ENCODE peak calls at places on chromosomes 12 and 14, in six cellular contexts. Y is DMS153; U is activated naive CD8-positive, alpha-beta T cell treated with anti-CD3 and anti-CD28 coated beads, Interleukin-2, amount 50 U/mL, for 24 hours; F is stimulated activated CD4-positive, alpha-beta T cell treated with anti-CD3 and anti-CD28 coated beads, Interleukin-15, amount 100 ng/mL, for 24 hours; Z is astrocyte; N is activated T-cell treated with anti-CD3 and anti-CD28 coated beads, Interleukin-2, amount 50 U/mL, for 1 hour. P is an unnamed sample.

GRCh38 chr14:58942516-58942915 is 246.0 kb upstream of the DAAM1 start:
- DNase-seq in Z (peak), F (no peak), N (no peak), Y (no peak), U (no peak), P (peak)

GRCh38 chr12:75471928-75472865 is 8.4 kb upstream of the GLIPR1 start:
- DNase-seq in Y (no peak), U (no peak), N (no peak), F (no peak), Z (no peak), P (no peak)

GRCh38 chr14:76947838-76948184 is 80.7 kb downstream of the IRF2BPL start:
- DNase-seq in Y (no peak), U (no peak), Z (no peak), N (no peak), F (no peak), P (no peak)

GRCh38 chr14:25411933-25412757 is 362.2 kb upstream of the STXBP6 start:
- DNase-seq in Y (peak), N (no peak), Z (no peak), U (no peak), F (no peak), P (peak)

GRCh38 chr14:44529026-44529425 is 21.9 kb upstream of the FSCB start:
- DNase-seq in Y (peak), Z (peak), N (no peak), F (no peak), U (no peak), P (peak)

GRCh38 chr14:103019827-103020226 is 37.5 kb downstream of the CDC42BPB start:
- DNase-seq in N (no peak), U (no peak), F (no peak), Y (no peak), Z (no peak), P (no peak)

GRCh38 chr12:50024804-50025186 is 499 bp downstream of the RACGAP1 start:
- DNase-seq in U (no peak), N (no peak), Y (no peak), F (peak), Z (no peak), P (peak)

GRCh38 chr14:69066396-69067171 is 86.3 kb downstream of the DCAF5 start:
- DNase-seq in N (no peak), Y (no peak), F (no peak), U (no peak), Z (no peak), P (no peak)

GRCh38 chr12:83123039-83123438 is 436.3 kb downstream of the TMTC2 start:
- DNase-seq in F (no peak), Z (no peak), U (no peak), N (no peak), Y (no peak), P (no peak)

GRCh38 chr14:46051801-46052200 is 599.8 kb downstream of the RPL10L start:
- DNase-seq in F (no peak), N (no peak), Z (peak), U (no peak), Y (no peak), P (no peak)

GRCh38 chr14:94021001-94021400 is 5.1 kb upstream of the OTUB2 start:
- DNase-seq in N (no peak), F (no peak), Z (peak), U (no peak), Y (no peak), P (peak)

GRCh38 chr12:69501154-69501895 is 31.1 kb downstream of the FRS2 start:
- DNase-seq in F (no peak), Y (no peak), U (no peak), Z (peak), N (no peak), P (peak)

GRCh38 chr14:91154851-91155625 is 41.2 kb downstream of the DGLUCY start:
- DNase-seq in U (no peak), Y (peak), Z (peak), N (no peak), F (peak), P (peak)

GRCh38 chr14:94598816-94599655 is 13.2 kb upstream of the SERPINA3 start:
- DNase-seq in N (no peak), Y (peak), U (no peak), Z (peak), F (no peak), P (peak)

GRCh38 chr14:44010071-44010470 is 497.0 kb downstream of the FSCB start:
- DNase-seq in N (no peak), U (no peak), F (no peak), Z (no peak), Y (no peak), P (no peak)

GRCh38 chr12:116977465-116978380 is 67.0 kb downstream of the FBXW8 start:
- DNase-seq in Z (no peak), U (no peak), N (no peak), Y (no peak), F (no peak), P (peak)

GRCh38 chr12:89873745-89874144 is 165.1 kb upstream of the ATP2B1 start:
- DNase-seq in N (no peak), U (no peak), Y (no peak), F (no peak), Z (peak), P (peak)

GRCh38 chr12:52209321-52209720 is 17.5 kb upstream of the KRT80 start:
- DNase-seq in U (no peak), F (no peak), Y (no peak), N (no peak), Z (no peak), P (no peak)

GRCh38 chr12:32854716-32855115 is 41.9 kb downstream of the PKP2 start:
- DNase-seq in Y (no peak), N (no peak), Z (no peak), U (no peak), F (no peak), P (no peak)

GRCh38 chr12:105977256-105978051 is 161.3 kb downstream of the NUAK1 start:
- DNase-seq in Y (no peak), Z (peak), F (no peak), U (no peak), N (no peak), P (peak)

GRCh38 chr12:47983541-47984115 is 20.2 kb downstream of the TMEM106C start:
- DNase-seq in F (no peak), U (no peak), N (no peak), Y (no peak), Z (no peak), P (no peak)

GRCh38 chr14:87705439-87705896 is 287.5 kb downstream of the GALC start:
- DNase-seq in Z (peak), Y (no peak), N (no peak), F (no peak), U (no peak), P (no peak)

GRCh38 chr14:79278286-79278797 is 933.0 kb downstream of the DIO2 start:
- DNase-seq in Y (no peak), Z (no peak), N (no peak), F (no peak), U (no peak), P (no peak)

GRCh38 chr12:2925322-2925995 is 33.7 kb upstream of the TEAD4 start:
- DNase-seq in F (no peak), N (no peak), U (no peak), Z (no peak), Y (no peak), P (no peak)

GRCh38 chr14:99727096-99727870 is 43.2 kb downstream of the CYP46A1 start:
- DNase-seq in F (no peak), N (no peak), Z (no peak), U (no peak), Y (no peak), P (no peak)

GRCh38 chr14:20679907-20680306 is 4.5 kb upstream of the RNASE4 start:
- DNase-seq in N (no peak), Z (no peak), Y (no peak), F (no peak), U (no peak), P (peak)

GRCh38 chr12:12349711-12350665 is at the start of gene MANSC1:
- DNase-seq in Y (peak), F (peak), N (peak), U (peak), Z (no peak), P (peak)

GRCh38 chr12:94183702-94184379 is 35.5 kb downstream of the PLXNC1 start:
- DNase-seq in U (no peak), N (no peak), Y (no peak), F (no peak), Z (no peak), P (no peak)

GRCh38 chr12:130872179-130873096 is 572 bp downstream of the RAN start:
- DNase-seq in Z (peak), N (no peak), U (peak), F (peak), Y (no peak), P (peak)

GRCh38 chr12:90111646-90112565 is 403.3 kb upstream of the ATP2B1 start:
- DNase-seq in Z (no peak), F (no peak), Y (no peak), N (no peak), U (no peak), P (no peak)

GRCh38 chr14:31935406-31935805 is 141.7 kb upstream of the ARHGAP5 start:
- DNase-seq in Z (no peak), F (no peak), U (no peak), N (no peak), Y (no peak), P (no peak)

P was measured in RPMI7951.